ENCODE peak calls at places on chromosomes 5 and 9, in nine cellular contexts. A is breast epithelium; P is Peyer's patch; Q is fibroblast of lung; L is HAP-1; G is effector memory CD4-positive, alpha-beta T cell; E is thyroid gland; X is sigmoid colon; N is CD8-positive, alpha-beta memory T cell. R is an unnamed sample.

GRCh38 chr5:15492545-15492944 is 7.4 kb upstream of the FBXL7 start:
- DNase-seq in A (no peak), P (no peak), Q (no peak), L (no peak), G (no peak), E (no peak), X (no peak), N (no peak), R (no peak)

GRCh38 chr5:39100851-39101396 is 26.7 kb upstream of the RICTOR start:
- DNase-seq in A (peak; percentile 51), P (no peak), Q (peak; percentile 94), L (no peak), G (no peak), E (no peak), X (no peak), N (peak; percentile 40), R (no peak)

GRCh38 chr5:43851741-43852140 is 248.8 kb downstream of the NNT start:
- DNase-seq in A (no peak), P (no peak), Q (no peak), L (no peak), G (no peak), E (no peak), X (no peak), N (no peak), R (no peak)

GRCh38 chr5:44809215-44809955 is 638 bp downstream of the MRPS30 start:
- DNase-seq in A (peak; percentile 54), P (peak; percentile 61), Q (peak; percentile 73), L (peak; percentile 54), G (peak; percentile 17), E (peak; percentile 67), X (peak; percentile 65), N (peak; percentile 69), R (peak; percentile 54)

GRCh38 chr5:3309538-3309937 is 286.1 kb upstream of the IRX1 start:
- DNase-seq in A (no peak), P (no peak), Q (no peak), L (no peak), G (no peak), E (no peak), X (no peak), N (no peak), R (no peak)

GRCh38 chr5:83118471-83118870 is 41.1 kb downstream of the XRCC4 start:
- DNase-seq in A (no peak), P (no peak), Q (no peak), L (no peak), G (no peak), E (no peak), X (no peak), N (no peak), R (no peak)

GRCh38 chr9:117325110-117325788 is 89.6 kb downstream of the ASTN2 start:
- DNase-seq in A (no peak), P (no peak), Q (no peak), L (no peak), G (no peak), E (no peak), X (no peak), N (no peak), R (no peak)

GRCh38 chr5:154397652-154398406 is 48.0 kb upstream of the SAP30L start:
- DNase-seq in A (no peak), P (peak; percentile 68), Q (no peak), L (peak; percentile 9), G (no peak), E (peak; percentile 43), X (no peak), N (no peak), R (no peak)

GRCh38 chr9:21267806-21268657 is 28.2 kb upstream of the IFNA14 start:
- DNase-seq in A (no peak), P (no peak), Q (no peak), L (no peak), G (no peak), E (no peak), X (no peak), N (no peak), R (no peak)

GRCh38 chr5:155886311-155887031 is 440.5 kb upstream of the SGCD start:
- DNase-seq in A (no peak), P (no peak), Q (no peak), L (no peak), G (no peak), E (no peak), X (no peak), N (no peak), R (no peak)

GRCh38 chr9:69389437-69389995 is 64.5 kb downstream of the ENTREP1 start:
- DNase-seq in A (no peak), P (no peak), Q (no peak), L (no peak), G (no peak), E (no peak), X (no peak), N (no peak), R (no peak)

GRCh38 chr5:176817864-176818377 is 7.6 kb downstream of the UNC5A start:
- DNase-seq in A (no peak), P (no peak), Q (no peak), L (peak; percentile 66), G (no peak), E (no peak), X (no peak), N (no peak), R (no peak)

GRCh38 chr5:57539281-57539701 is 56.7 kb upstream of the ACTBL2 start:
- DNase-seq in A (no peak), P (no peak), Q (peak; percentile 58), L (no peak), G (no peak), E (no peak), X (no peak), N (no peak), R (no peak)

GRCh38 chr9:132006657-132007370 is 72.9 kb downstream of the MED27 start:
- DNase-seq in A (no peak), P (no peak), Q (peak; percentile 58), L (no peak), G (no peak), E (no peak), X (no peak), N (no peak), R (peak; percentile 25)

DNA sequence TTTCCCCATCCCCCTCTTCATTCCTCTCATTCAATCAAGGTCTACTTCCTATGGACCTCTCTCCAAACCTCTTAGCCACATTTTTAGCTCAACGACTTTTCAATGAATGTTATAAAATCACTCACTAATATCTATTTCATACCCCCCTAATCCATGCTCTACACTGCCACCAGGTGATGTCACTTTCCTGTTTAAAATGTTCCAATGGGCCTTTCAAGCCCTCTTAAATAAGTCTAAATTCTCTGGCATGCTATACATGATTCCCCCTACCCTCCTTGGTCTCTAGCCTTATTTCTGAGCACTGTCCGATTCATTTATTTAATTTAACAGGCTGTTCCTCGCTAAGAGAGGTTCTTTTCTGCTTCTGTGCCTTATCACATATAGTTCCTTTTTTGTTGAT is 9.3 kb downstream of the ABHD17B start:
- DNase-seq in A (no peak), P (no peak), Q (no peak), L (no peak), G (no peak), E (no peak), X (no peak), N (no peak), R (no peak)
- H3K4me3 ChIP-seq in A (no peak overlapping the region), P (no peak overlapping the region), Q (no peak overlapping the region), L (no peak overlapping the region), G (no peak overlapping the region), E (no peak overlapping the region), X (no peak overlapping the region), N (no peak overlapping the region), R (no peak overlapping the region)

DNA sequence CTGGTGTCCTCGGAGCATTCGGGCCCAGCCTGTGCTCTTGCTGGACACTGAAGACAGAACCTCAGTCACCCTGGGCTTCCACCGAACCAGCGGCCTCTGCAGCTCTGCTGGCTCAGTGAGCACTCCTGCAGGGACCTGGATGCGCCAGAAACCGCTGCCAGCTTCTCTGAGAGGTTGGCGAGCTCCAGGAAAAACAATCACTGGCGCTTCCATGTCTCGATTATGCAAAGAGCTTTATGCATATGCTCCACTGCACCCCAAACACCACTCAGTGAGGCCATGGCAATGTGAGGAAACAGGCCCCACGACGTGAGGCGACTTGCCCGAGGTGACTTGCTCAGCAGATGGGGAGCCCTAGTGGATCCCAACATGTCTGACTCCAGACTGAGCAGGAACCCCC is 11.0 kb downstream of the PRDM12 start:
- DNase-seq in A (no peak), P (no peak), Q (no peak), L (no peak), G (no peak), E (peak; percentile 79), X (no peak), N (no peak), R (no peak)
- H3K27me3 ChIP-seq in A (no peaks in the 10 kb centered on the region), P (no peaks in the 10 kb centered on the region), Q (no peaks in the 10 kb centered on the region), L (no peaks in the 10 kb centered on the region), G (no peaks in the 10 kb centered on the region), E (no peaks in the 10 kb centered on the region), X (no peaks in the 10 kb centered on the region), N (no peaks in the 10 kb centered on the region), R (no peaks in the 10 kb centered on the region)

GRCh38 chr5:150512368-150512747 is 4.4 kb downstream of the NDST1 start:
- DNase-seq in A (no peak), P (peak; percentile 60), Q (no peak), L (no peak), G (no peak), E (no peak), X (no peak), N (no peak), R (no peak)
- H3K4me1 ChIP-seq in A (peaks cover 25% of the 10 kb centered on the region), P (peaks cover 14% of the 10 kb centered on the region), Q (peaks cover 66% of the 10 kb centered on the region), L (peaks cover 2% of the 10 kb centered on the region), G (no peaks in the 10 kb centered on the region), E (peaks cover 100% of the 10 kb centered on the region), X (peaks cover 84% of the 10 kb centered on the region), N (no peaks in the 10 kb centered on the region), R (no peaks in the 10 kb centered on the region)

GRCh38 chr5:180649297-180650039 is at the start of gene FLT4:
- DNase-seq in A (no peak), P (peak; percentile 27), Q (no peak), L (no peak), G (no peak), E (no peak), X (no peak), N (peak; percentile 46), R (peak; percentile 22)

GRCh38 chr5:180648658-180649296 is 623 bp downstream of the FLT4 start:
- DNase-seq in A (no peak), P (peak; percentile 40), Q (no peak), L (no peak), G (no peak), E (no peak), X (peak; percentile 64), N (peak; percentile 46), R (no peak)

GRCh38 chr5:180647465-180647864 is 1.9 kb downstream of the FLT4 start:
- DNase-seq in A (no peak), P (peak; percentile 29), Q (no peak), L (no peak), G (no peak), E (no peak), X (no peak), N (peak; percentile 35), R (no peak)

GRCh38 chr5:180646963-180647305 is 2.5 kb downstream of the FLT4 start:
- DNase-seq in A (no peak), P (peak; percentile 19), Q (no peak), L (no peak), G (no peak), E (no peak), X (no peak), N (peak; percentile 34), R (no peak)

DNA sequence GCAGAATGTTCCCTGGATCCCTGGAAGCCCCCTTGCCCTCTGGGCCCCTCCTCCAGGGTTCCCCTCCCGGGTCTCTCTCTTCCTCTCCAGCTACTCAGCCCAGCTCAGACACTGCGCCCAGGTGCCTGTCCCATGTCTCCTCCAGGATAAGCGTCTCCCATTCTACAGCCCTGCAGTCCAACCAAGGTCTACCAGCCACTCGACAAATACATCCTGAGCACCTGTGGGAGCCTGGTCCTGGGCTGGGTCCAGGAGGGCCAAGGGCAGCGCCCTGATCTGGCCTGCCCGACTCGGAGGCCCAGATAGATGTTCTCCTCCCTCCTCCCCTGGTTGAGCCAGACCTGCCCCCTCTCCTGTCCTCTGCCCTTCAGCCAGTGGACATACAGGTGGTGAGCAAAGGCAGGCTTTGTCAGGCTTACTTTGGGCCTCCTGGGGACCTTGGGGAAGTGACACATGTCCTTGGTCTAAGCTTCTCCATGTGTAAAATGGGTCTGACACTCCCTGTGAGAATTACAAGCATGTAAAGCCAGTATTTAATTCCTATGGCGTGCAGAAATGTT is 1.4 kb downstream of the FLT4 start:
- DNase-seq in A (no peak), P (peak; percentile 27), Q (no peak), L (no peak), G (no peak), E (no peak), X (no peak), N (peak; percentile 26), R (no peak)
- H3K4me3 ChIP-seq in A (no peak overlapping the region), P (no peak overlapping the region), Q (no peak overlapping the region), L (no peak overlapping the region), G (no peak overlapping the region), E (no peak overlapping the region), X (peak overlapping the region; percentile 47), N (no peak overlapping the region), R (no peak overlapping the region)